ENCODE peak calls at places on chromosomes 13 and 19, in seven cellular contexts. Q is body of pancreas, B is esophagus squamous epithelium, D is HCT116, W is heart left ventricle, Y is thoracic aorta, G is Peyer's patch. M is an unnamed sample.

GRCh38 chr19:694481-695349 is 537 bp downstream of the PRSS57 start:
- DNase-seq in Q (no peak), B (no peak), D (no peak), W (no peak), Y (no peak), G (no peak), M (no peak)

GRCh38 chr19:29004796-29005195 is 208.2 kb downstream of the UQCRFS1 start:
- DNase-seq in Q (no peak), B (no peak), D (no peak), W (no peak), Y (no peak), G (no peak), M (no peak)

GRCh38 chr13:42394361-42395065 is 122.6 kb downstream of the AKAP11 start:
- DNase-seq in Q (no peak), B (no peak), D (no peak), W (no peak), Y (no peak), G (no peak), M (no peak)

GRCh38 chr13:51534075-51534817 is 50.0 kb upstream of the WDFY2 start:
- DNase-seq in Q (no peak), B (no peak), D (no peak), W (peak), Y (no peak), G (peak), M (no peak)

GRCh38 chr19:21593008-21593427 is 87.6 kb downstream of the ZNF429 start:
- DNase-seq in Q (no peak), B (no peak), D (no peak), W (no peak), Y (no peak), G (no peak), M (no peak)

GRCh38 chr13:57673197-57673596 is 41.7 kb downstream of the PCDH17 start:
- DNase-seq in Q (peak), B (no peak), D (no peak), W (no peak), Y (no peak), G (no peak), M (no peak)

GRCh38 chr13:99528547-99528946 is 27.3 kb downstream of the TM9SF2 start:
- DNase-seq in Q (no peak), B (no peak), D (no peak), W (no peak), Y (no peak), G (peak), M (no peak)

GRCh38 chr19:18469245-18470107 is 31.5 kb upstream of the ISYNA1 start:
- DNase-seq in Q (peak), B (no peak), D (peak), W (peak), Y (no peak), G (peak), M (no peak)

GRCh38 chr19:43467730-43468129 is 2.3 kb upstream of the LYPD3 start:
- DNase-seq in Q (no peak), B (no peak), D (no peak), W (no peak), Y (no peak), G (no peak), M (peak)

GRCh38 chr19:33240181-33240771 is 14.6 kb upstream of the SLC7A10 start:
- DNase-seq in Q (no peak), B (no peak), D (no peak), W (no peak), Y (no peak), G (no peak), M (no peak)

GRCh38 chr19:821976-822773 is 420 bp upstream of the PLPPR3 start:
- DNase-seq in Q (no peak), B (no peak), D (no peak), W (no peak), Y (no peak), G (no peak), M (no peak)

GRCh38 chr13:39253774-39254173 is 215.5 kb downstream of the NHLRC3 start:
- DNase-seq in Q (no peak), B (no peak), D (no peak), W (no peak), Y (no peak), G (no peak), M (no peak)

GRCh38 chr19:12293771-12294307 is 844 bp downstream of the ZNF44 start:
- DNase-seq in Q (peak), B (peak), D (peak), W (peak), Y (no peak), G (peak), M (peak)

GRCh38 chr19:35901854-35902661 is at the start of gene HCST:
- DNase-seq in Q (no peak), B (no peak), D (no peak), W (no peak), Y (no peak), G (peak), M (no peak)

GRCh38 chr13:32951580-32951979 is 64.6 kb upstream of the KL start:
- DNase-seq in Q (no peak), B (no peak), D (no peak), W (no peak), Y (no peak), G (no peak), M (no peak)

GRCh38 chr13:23630349-23631093 is 60.3 kb downstream of the TNFRSF19 start:
- DNase-seq in Q (no peak), B (no peak), D (no peak), W (no peak), Y (no peak), G (no peak), M (no peak)

GRCh38 chr19:16509141-16510061 is 13.2 kb downstream of the C19orf44 start:
- DNase-seq in Q (no peak), B (no peak), D (no peak), W (no peak), Y (no peak), G (no peak), M (no peak)

GRCh38 chr19:33404916-33405315 is 31.4 kb downstream of the CEBPG start:
- DNase-seq in Q (peak), B (no peak), D (no peak), W (no peak), Y (no peak), G (peak), M (no peak)

GRCh38 chr13:103941506-103942148 is 875.4 kb upstream of the SLC10A2 start:
- DNase-seq in Q (no peak), B (no peak), D (no peak), W (no peak), Y (no peak), G (no peak), M (no peak)

GRCh38 chr13:91368676-91369425 is 21.4 kb downstream of the MIR17HG start:
- DNase-seq in Q (no peak), B (no peak), D (no peak), W (no peak), Y (no peak), G (no peak), M (no peak)

GRCh38 chr19:3034845-3035541 is 5.9 kb upstream of the TLE2 start:
- DNase-seq in Q (no peak), B (no peak), D (no peak), W (no peak), Y (no peak), G (peak), M (no peak)

GRCh38 chr19:23409392-23410048 is 14.2 kb upstream of the ZNF91 start:
- DNase-seq in Q (no peak), B (no peak), D (no peak), W (no peak), Y (no peak), G (peak), M (no peak)

GRCh38 chr19:43780706-43781525 is at the start of gene KCNN4:
- DNase-seq in Q (no peak), B (peak), D (peak), W (no peak), Y (no peak), G (peak), M (peak)

GRCh38 chr13:97028441-97029299 is 34.4 kb upstream of the OXGR1 start:
- DNase-seq in Q (peak), B (no peak), D (peak), W (peak), Y (no peak), G (peak), M (peak)

GRCh38 chr19:10291554-10292205 is 1.9 kb downstream of the ICAM5 start:
- DNase-seq in Q (no peak), B (no peak), D (no peak), W (no peak), Y (no peak), G (peak), M (no peak)

GRCh38 chr19:38616265-38616664 is 1.5 kb downstream of the MAP4K1 start:
- DNase-seq in Q (no peak), B (no peak), D (no peak), W (no peak), Y (no peak), G (no peak), M (no peak)

GRCh38 chr13:19661561-19661960 is 28.1 kb downstream of the MPHOSPH8 start:
- DNase-seq in Q (no peak), B (no peak), D (no peak), W (no peak), Y (no peak), G (no peak), M (no peak)

GRCh38 chr19:39090881-39091280 is 6.7 kb downstream of the ACP7 start:
- DNase-seq in Q (no peak), B (no peak), D (no peak), W (no peak), Y (no peak), G (no peak), M (no peak)

GRCh38 chr13:87827479-87827878 is 156.3 kb downstream of the SLITRK5 start:
- DNase-seq in Q (no peak), B (no peak), D (no peak), W (no peak), Y (no peak), G (no peak), M (peak)

GRCh38 chr13:78593652-78594494 is 9.5 kb downstream of the POU4F1 start:
- DNase-seq in Q (no peak), B (no peak), D (no peak), W (no peak), Y (no peak), G (no peak), M (no peak)

GRCh38 chr13:75305057-75305456 is 176.9 kb downstream of the TBC1D4 start:
- DNase-seq in Q (no peak), B (no peak), D (no peak), W (peak), Y (no peak), G (no peak), M (no peak)

GRCh38 chr19:7916137-7916907 is 1.7 kb downstream of the TGFBR3L start:
- DNase-seq in Q (no peak), B (no peak), D (no peak), W (no peak), Y (no peak), G (no peak), M (no peak)

DNA sequence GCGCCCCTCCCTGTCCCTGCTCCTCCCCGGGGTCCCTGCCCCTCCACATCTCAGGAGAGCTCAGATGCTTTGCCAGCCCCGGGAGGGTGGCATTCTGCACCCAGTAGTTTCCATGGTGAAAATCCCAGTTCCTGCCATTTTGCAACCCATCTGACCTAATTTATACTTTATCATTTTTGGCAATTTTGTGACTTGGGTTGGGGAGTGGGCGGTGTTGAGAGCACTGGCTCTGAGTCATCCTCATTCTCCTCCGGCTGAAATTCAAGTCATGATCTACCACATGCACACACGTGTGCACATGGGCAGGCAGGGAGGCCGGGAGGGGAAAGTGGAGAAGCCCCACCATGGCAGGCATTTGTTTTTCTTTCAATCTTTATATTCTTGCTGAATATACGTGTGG is 208.6 kb downstream of the URI1 start:
- DNase-seq in Q (no peak), B (no peak), D (no peak), W (no peak), Y (no peak), G (no peak), M (no peak)
- H3K27ac ChIP-seq in Q (no peak), B (no peak), D (no peak), W (no peak), Y (no peak), G (no peak), M (no peak)

DNA sequence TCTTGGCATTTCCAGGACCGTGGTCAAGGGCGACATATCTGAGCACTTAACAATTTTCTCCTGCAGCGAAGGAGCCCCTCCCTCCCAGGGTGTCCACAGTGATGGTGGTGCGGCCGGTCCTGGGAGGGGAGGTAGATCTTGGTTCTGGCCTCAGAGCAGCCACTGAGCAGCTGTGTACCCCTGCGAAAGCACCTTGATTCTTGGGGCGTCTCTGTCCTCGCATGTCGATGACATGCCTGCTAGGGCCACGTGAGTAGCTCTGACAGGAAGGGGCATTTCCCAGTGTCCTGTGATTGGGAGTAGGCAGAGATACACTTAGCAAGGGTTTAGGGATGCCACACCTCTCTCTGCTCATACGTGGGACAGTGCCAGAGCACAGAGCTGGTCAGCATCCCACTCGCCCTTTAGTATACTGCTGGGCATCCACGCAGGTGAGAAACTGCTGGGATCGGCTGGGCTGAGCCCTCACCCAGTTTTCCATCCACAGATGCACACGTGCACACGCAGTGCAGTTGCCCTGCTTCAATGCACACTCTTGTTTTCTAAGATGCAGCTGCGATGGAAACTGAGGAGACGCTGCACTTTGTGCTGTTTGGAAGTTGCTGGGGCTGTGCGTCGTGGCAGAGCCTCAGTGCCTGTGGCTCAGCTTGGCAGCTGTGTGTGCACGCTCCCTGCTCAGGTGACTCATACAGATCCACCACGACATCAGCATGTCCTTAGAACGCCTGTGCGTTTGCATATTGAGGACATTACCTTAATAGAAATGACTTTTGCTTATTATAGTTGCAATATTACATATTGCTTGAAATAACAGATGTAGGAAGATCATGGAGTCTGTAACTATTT is 66.8 kb downstream of the TEX29 start:
- DNase-seq in Q (no peak), B (no peak), D (no peak), W (peak), Y (no peak), G (peak), M (no peak)
- TF ChIP-seq CTCF in Q (no peak), B (no peak), D (no peak), W (no peak), Y (no peak), G (no peak), M (no peak)

GRCh38 chr19:55113570-55114039 is 3.8 kb downstream of the PPP1R12C start:
- DNase-seq in Q (peak), B (no peak), D (no peak), W (peak), Y (peak), G (peak), M (peak)

GRCh38 chr19:55116232-55117062 is 990 bp downstream of the PPP1R12C start:
- DNase-seq in Q (peak), B (no peak), D (no peak), W (peak), Y (no peak), G (peak), M (peak)

GRCh38 chr19:55112781-55113569 is 4.5 kb downstream of the PPP1R12C start:
- DNase-seq in Q (no peak), B (no peak), D (no peak), W (no peak), Y (no peak), G (no peak), M (no peak)

GRCh38 chr19:55115446-55116065 is 1.9 kb downstream of the PPP1R12C start:
- DNase-seq in Q (no peak), B (no peak), D (no peak), W (no peak), Y (no peak), G (no peak), M (no peak)

DNA sequence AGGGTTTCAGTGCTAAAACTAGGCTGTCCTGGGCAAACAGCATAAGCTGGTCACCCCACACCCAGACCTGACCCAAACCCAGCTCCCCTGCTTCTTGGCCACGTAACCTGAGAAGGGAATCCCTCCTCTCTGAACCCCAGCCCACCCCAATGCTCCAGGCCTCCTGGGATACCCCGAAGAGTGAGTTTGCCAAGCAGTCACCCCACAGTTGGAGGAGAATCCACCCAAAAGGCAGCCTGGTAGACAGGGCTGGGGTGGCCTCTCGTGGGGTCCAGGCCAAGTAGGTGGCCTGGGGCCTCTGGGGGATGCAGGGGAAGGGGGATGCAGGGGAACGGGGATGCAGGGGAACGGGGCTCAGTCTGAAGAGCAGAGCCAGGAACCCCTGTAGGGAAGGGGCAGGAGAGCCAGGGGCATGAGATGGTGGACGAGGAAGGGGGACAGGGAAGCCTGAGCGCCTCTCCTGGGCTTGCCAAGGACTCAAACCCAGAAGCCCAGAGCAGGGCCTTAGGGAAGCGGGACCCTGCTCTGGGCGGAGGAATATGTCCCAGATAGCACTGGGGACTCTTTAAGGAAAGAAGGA is 2.8 kb downstream of the PPP1R12C start:
- DNase-seq in Q (no peak), B (no peak), D (no peak), W (no peak), Y (no peak), G (no peak), M (no peak)
- H3K27ac ChIP-seq in Q (no peak), B (peak), D (peak), W (peak), Y (peak), G (peak), M (peak)

DNA sequence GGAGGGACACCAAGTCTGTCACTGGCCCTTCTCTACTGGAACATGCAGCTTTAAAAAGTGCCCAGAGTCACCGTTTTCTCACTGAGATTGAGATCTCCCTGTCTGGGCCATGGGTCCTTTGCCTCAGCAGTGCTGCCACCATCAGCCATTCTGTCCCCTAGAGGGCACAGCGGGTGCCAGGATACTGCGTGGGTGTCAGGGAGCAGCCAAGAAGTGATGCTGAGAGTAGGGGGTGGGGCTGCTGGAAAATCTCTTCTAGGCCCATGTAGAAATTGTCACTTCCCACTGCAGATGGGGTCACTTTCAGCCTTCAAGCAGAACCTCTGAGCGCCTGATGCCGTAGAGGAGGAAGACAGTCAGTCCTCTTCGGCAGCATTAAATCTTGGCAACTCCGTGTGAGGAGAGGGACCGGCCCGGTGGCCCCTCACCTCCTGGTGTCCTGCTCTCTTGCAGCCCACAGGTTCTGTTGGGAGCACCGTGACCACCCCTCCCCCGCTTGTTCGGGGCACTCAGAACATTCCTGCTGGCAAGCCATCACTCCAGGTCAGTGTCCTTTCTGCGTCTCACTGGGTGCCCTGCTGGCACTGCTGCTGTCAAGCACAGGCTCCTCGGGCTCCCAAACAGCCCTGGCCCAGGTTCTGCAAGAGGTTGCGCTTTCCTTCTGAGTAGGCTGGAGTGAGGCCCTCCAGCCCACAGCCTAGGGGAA is 21.4 kb downstream of the TSSK6 start:
- DNase-seq in Q (no peak), B (no peak), D (no peak), W (no peak), Y (no peak), G (no peak), M (no peak)
- TF ChIP-seq CTCF in Q (no peak), B (no peak), D (no peak), W (no peak), Y (no peak), G (no peak), M (no peak)

GRCh38 chr19:30467239-30467638 is 95.1 kb downstream of the ZNF536 start:
- DNase-seq in Q (no peak), B (no peak), D (no peak), W (no peak), Y (no peak), G (no peak), M (no peak)
- H3K27ac ChIP-seq in Q (no peak), B (no peak), D (no peak), W (no peak), Y (no peak), G (no peak), M (no peak)

GRCh38 chr19:48308695-48309586 is 16.4 kb upstream of the EMP3 start:
- DNase-seq in Q (no peak), B (no peak), D (no peak), W (no peak), Y (no peak), G (no peak), M (no peak)
- TF ChIP-seq CTCF in Q (no peak), B (no peak), D (peak), W (no peak), Y (no peak), G (no peak), M (no peak)

DNA sequence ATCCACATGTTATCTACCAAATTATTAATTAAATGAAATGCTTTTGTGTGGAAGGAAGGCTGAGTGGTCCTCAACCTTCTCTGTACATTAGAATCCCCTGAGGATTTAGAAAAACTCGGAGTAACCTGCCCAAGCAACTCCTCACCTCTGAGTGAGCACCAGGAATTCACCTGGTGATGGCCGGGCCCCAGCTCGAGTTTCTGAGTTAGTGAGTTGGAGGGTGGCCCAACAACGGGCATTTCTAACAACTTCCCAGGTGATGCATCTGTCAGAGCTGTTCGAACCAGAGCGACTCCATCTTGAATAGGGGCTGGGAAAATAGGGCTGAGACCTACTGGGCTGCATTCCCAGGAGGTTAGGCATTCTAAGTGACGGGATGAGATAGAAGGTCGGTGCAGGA is 44.0 kb upstream of the SHISA2 start:
- DNase-seq in Q (no peak), B (no peak), D (no peak), W (no peak), Y (no peak), G (no peak), M (no peak)
- H3K27ac ChIP-seq in Q (no peak), B (no peak), D (no peak), W (no peak), Y (no peak), G (no peak), M (no peak)

M was measured in RWPE1.